ENCODE peak calls at places on chromosomes 7 and 10, in ten cellular contexts. One of them, this sample, is unnamed.

GRCh38 chr10:79299397-79300370 is 47.6 kb upstream of the PPIF start:
- DNase-seq in psoas muscle: peak; percentile 58
- DNase-seq in cardiac muscle cell: peak; percentile 72
- DNase-seq in RWPE1: peak; percentile 35
- DNase-seq in transverse colon: no peak
- DNase-seq in Calu3: no peak
- DNase-seq in dorsolateral prefrontal cortex: no peak
- DNase-seq in thyroid gland: no peak
- DNase-seq in activated CD8-positive, alpha-beta T cell treated with anti-CD3 and anti-CD28 coated beads for 36 hours: no peak
- DNase-seq in hepatocyte: no peak
- DNase-seq in this sample: no peak

GRCh38 chr7:151699147-151699546 is 177.8 kb downstream of the PRKAG2 start:
- DNase-seq in activated CD8-positive, alpha-beta T cell treated with anti-CD3 and anti-CD28 coated beads for 36 hours: no peak
- DNase-seq in dorsolateral prefrontal cortex: no peak
- DNase-seq in Calu3: no peak
- DNase-seq in RWPE1: no peak
- DNase-seq in hepatocyte: no peak
- DNase-seq in transverse colon: no peak
- DNase-seq in cardiac muscle cell: peak; percentile 99
- DNase-seq in thyroid gland: no peak
- DNase-seq in psoas muscle: no peak
- DNase-seq in this sample: no peak

GRCh38 chr7:51034531-51035264 is 252.0 kb upstream of the GRB10 start:
- DNase-seq in hepatocyte: peak; percentile 58
- DNase-seq in Calu3: peak; percentile 19
- DNase-seq in RWPE1: peak; percentile 10
- DNase-seq in psoas muscle: no peak
- DNase-seq in transverse colon: no peak
- DNase-seq in thyroid gland: no peak
- DNase-seq in dorsolateral prefrontal cortex: no peak
- DNase-seq in cardiac muscle cell: peak; percentile 60
- DNase-seq in activated CD8-positive, alpha-beta T cell treated with anti-CD3 and anti-CD28 coated beads for 36 hours: no peak
- DNase-seq in this sample: no peak

GRCh38 chr10:72319416-72320254 is 35.1 kb downstream of the DNAJB12 start:
- DNase-seq in Calu3: peak; percentile 97
- DNase-seq in thyroid gland: peak; percentile 95
- DNase-seq in activated CD8-positive, alpha-beta T cell treated with anti-CD3 and anti-CD28 coated beads for 36 hours: peak; percentile 93
- DNase-seq in dorsolateral prefrontal cortex: peak; percentile 87
- DNase-seq in RWPE1: peak; percentile 94
- DNase-seq in cardiac muscle cell: peak; percentile 97
- DNase-seq in transverse colon: peak; percentile 94
- DNase-seq in hepatocyte: peak; percentile 97
- DNase-seq in psoas muscle: peak; percentile 97
- DNase-seq in this sample: peak; percentile 35

GRCh38 chr10:11373626-11374310 is 237.7 kb downstream of the USP6NL start:
- DNase-seq in dorsolateral prefrontal cortex: no peak
- DNase-seq in hepatocyte: no peak
- DNase-seq in Calu3: no peak
- DNase-seq in transverse colon: no peak
- DNase-seq in activated CD8-positive, alpha-beta T cell treated with anti-CD3 and anti-CD28 coated beads for 36 hours: no peak
- DNase-seq in cardiac muscle cell: no peak
- DNase-seq in RWPE1: no peak
- DNase-seq in thyroid gland: no peak
- DNase-seq in psoas muscle: no peak
- DNase-seq in this sample: no peak

GRCh38 chr10:125982256-125982948 is 86.0 kb downstream of the FANK1 start:
- DNase-seq in transverse colon: peak; percentile 17
- DNase-seq in activated CD8-positive, alpha-beta T cell treated with anti-CD3 and anti-CD28 coated beads for 36 hours: peak; percentile 9
- DNase-seq in cardiac muscle cell: peak; percentile 76
- DNase-seq in thyroid gland: peak; percentile 8
- DNase-seq in hepatocyte: peak; percentile 71
- DNase-seq in Calu3: peak; percentile 14
- DNase-seq in RWPE1: peak; percentile 44
- DNase-seq in psoas muscle: no peak
- DNase-seq in dorsolateral prefrontal cortex: peak; percentile 20
- DNase-seq in this sample: no peak

GRCh38 chr10:114714281-114714741 is 56.2 kb upstream of the ABLIM1 start:
- DNase-seq in hepatocyte: peak; percentile 66
- DNase-seq in thyroid gland: peak; percentile 10
- DNase-seq in RWPE1: peak; percentile 90
- DNase-seq in Calu3: peak; percentile 48
- DNase-seq in cardiac muscle cell: peak; percentile 82
- DNase-seq in activated CD8-positive, alpha-beta T cell treated with anti-CD3 and anti-CD28 coated beads for 36 hours: no peak
- DNase-seq in psoas muscle: no peak
- DNase-seq in transverse colon: peak; percentile 38
- DNase-seq in dorsolateral prefrontal cortex: peak; percentile 9
- DNase-seq in this sample: no peak

GRCh38 chr7:69219381-69219780 is 378.9 kb upstream of the AUTS2 start:
- DNase-seq in hepatocyte: no peak
- DNase-seq in psoas muscle: no peak
- DNase-seq in RWPE1: no peak
- DNase-seq in Calu3: no peak
- DNase-seq in activated CD8-positive, alpha-beta T cell treated with anti-CD3 and anti-CD28 coated beads for 36 hours: no peak
- DNase-seq in transverse colon: no peak
- DNase-seq in dorsolateral prefrontal cortex: no peak
- DNase-seq in thyroid gland: no peak
- DNase-seq in cardiac muscle cell: peak; percentile 8
- DNase-seq in this sample: no peak

GRCh38 chr10:5776881-5777197 is 36.4 kb downstream of the GDI2 start:
- DNase-seq in hepatocyte: no peak
- DNase-seq in thyroid gland: no peak
- DNase-seq in RWPE1: no peak
- DNase-seq in transverse colon: no peak
- DNase-seq in dorsolateral prefrontal cortex: no peak
- DNase-seq in Calu3: no peak
- DNase-seq in activated CD8-positive, alpha-beta T cell treated with anti-CD3 and anti-CD28 coated beads for 36 hours: no peak
- DNase-seq in cardiac muscle cell: peak; percentile 73
- DNase-seq in psoas muscle: no peak
- DNase-seq in this sample: no peak

GRCh38 chr10:101120884-101121660 is 10.0 kb upstream of the TLX1 start:
- DNase-seq in Calu3: no peak
- DNase-seq in dorsolateral prefrontal cortex: no peak
- DNase-seq in hepatocyte: peak; percentile 44
- DNase-seq in thyroid gland: no peak
- DNase-seq in transverse colon: peak; percentile 74
- DNase-seq in activated CD8-positive, alpha-beta T cell treated with anti-CD3 and anti-CD28 coated beads for 36 hours: peak; percentile 58
- DNase-seq in RWPE1: no peak
- DNase-seq in psoas muscle: no peak
- DNase-seq in cardiac muscle cell: no peak
- DNase-seq in this sample: no peak

GRCh38 chr10:77418211-77418640 is 219.4 kb downstream of the KCNMA1 start:
- DNase-seq in transverse colon: no peak
- DNase-seq in RWPE1: no peak
- DNase-seq in psoas muscle: peak; percentile 27
- DNase-seq in thyroid gland: no peak
- DNase-seq in activated CD8-positive, alpha-beta T cell treated with anti-CD3 and anti-CD28 coated beads for 36 hours: no peak
- DNase-seq in Calu3: no peak
- DNase-seq in hepatocyte: no peak
- DNase-seq in dorsolateral prefrontal cortex: no peak
- DNase-seq in cardiac muscle cell: no peak
- DNase-seq in this sample: no peak

GRCh38 chr10:87850742-87851205 is 12.6 kb downstream of the KLLN start:
- DNase-seq in Calu3: peak; percentile 38
- DNase-seq in dorsolateral prefrontal cortex: peak; percentile 28
- DNase-seq in transverse colon: peak; percentile 68
- DNase-seq in RWPE1: peak; percentile 46
- DNase-seq in psoas muscle: peak; percentile 37
- DNase-seq in hepatocyte: peak; percentile 79
- DNase-seq in cardiac muscle cell: peak; percentile 83
- DNase-seq in thyroid gland: peak; percentile 60
- DNase-seq in activated CD8-positive, alpha-beta T cell treated with anti-CD3 and anti-CD28 coated beads for 36 hours: peak; percentile 69
- DNase-seq in this sample: no peak

DNA sequence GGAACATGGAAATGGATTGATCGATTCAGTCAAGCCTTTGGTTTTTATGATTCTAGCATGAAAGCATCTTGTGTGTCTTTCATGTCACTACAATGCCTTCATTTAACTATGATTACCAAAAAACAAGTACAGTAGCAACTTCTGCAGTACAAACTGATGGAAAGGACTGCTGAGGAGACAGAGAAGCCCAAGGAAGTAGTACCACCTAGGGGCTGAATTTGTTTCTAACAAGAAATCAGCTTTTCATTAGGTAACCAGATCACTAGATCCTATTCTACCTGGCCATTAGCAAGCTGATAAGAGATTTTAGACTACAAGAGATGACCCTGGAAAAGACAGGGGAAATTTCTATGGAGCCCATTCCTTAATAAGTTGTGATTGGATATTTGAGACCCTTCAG is 3.2 kb upstream of the IFIT1 start:
- DNase-seq in cardiac muscle cell: peak; percentile 62
- DNase-seq in psoas muscle: no peak
- DNase-seq in activated CD8-positive, alpha-beta T cell treated with anti-CD3 and anti-CD28 coated beads for 36 hours: no peak
- DNase-seq in thyroid gland: no peak
- DNase-seq in RWPE1: peak; percentile 45
- DNase-seq in transverse colon: no peak
- DNase-seq in hepatocyte: peak; percentile 37
- DNase-seq in dorsolateral prefrontal cortex: no peak
- DNase-seq in Calu3: no peak
- DNase-seq in this sample: no peak
- TF ChIP-seq CTCF in cardiac muscle cell: peak; percentile 42
- TF ChIP-seq CTCF in psoas muscle: peak; percentile 45
- TF ChIP-seq CTCF in activated CD8-positive, alpha-beta T cell treated with anti-CD3 and anti-CD28 coated beads for 36 hours: peak; percentile 24
- TF ChIP-seq CTCF in thyroid gland: peak; percentile 47
- TF ChIP-seq CTCF in RWPE1: peak; percentile 46
- TF ChIP-seq CTCF in transverse colon: peak; percentile 28
- TF ChIP-seq CTCF in hepatocyte: peak; percentile 50
- TF ChIP-seq CTCF in dorsolateral prefrontal cortex: peak; percentile 67
- TF ChIP-seq CTCF in Calu3: no peak
- TF ChIP-seq CTCF in this sample: peak; percentile 41

DNA sequence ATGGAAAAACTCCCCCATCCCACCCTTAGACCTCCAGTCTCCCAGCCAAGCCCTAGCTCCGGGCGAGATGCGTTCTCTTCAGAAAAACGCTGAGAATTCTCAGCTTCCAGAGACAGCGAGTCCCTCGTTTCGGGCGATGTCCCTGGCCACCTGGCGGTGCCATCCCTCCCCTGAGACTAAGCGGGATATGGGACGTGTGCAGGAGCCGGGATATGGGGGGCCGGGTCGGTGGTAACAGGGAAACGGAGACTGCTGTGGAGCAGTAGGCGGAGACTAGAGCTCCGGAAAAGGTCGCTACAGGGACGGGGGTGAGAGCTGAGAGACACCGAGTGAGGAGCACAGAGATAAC is 435 bp upstream of the STRIP2 start:
- DNase-seq in thyroid gland: no peak
- DNase-seq in psoas muscle: no peak
- DNase-seq in cardiac muscle cell: no peak
- DNase-seq in Calu3: peak; percentile 48
- DNase-seq in transverse colon: no peak
- DNase-seq in RWPE1: no peak
- DNase-seq in dorsolateral prefrontal cortex: no peak
- DNase-seq in hepatocyte: peak; percentile 66
- DNase-seq in activated CD8-positive, alpha-beta T cell treated with anti-CD3 and anti-CD28 coated beads for 36 hours: no peak
- DNase-seq in this sample: no peak
- TF ChIP-seq CTCF in thyroid gland: no peak
- TF ChIP-seq CTCF in psoas muscle: no peak
- TF ChIP-seq CTCF in cardiac muscle cell: no peak
- TF ChIP-seq CTCF in Calu3: no peak
- TF ChIP-seq CTCF in transverse colon: peak; percentile 16
- TF ChIP-seq CTCF in RWPE1: no peak
- TF ChIP-seq CTCF in dorsolateral prefrontal cortex: no peak
- TF ChIP-seq CTCF in hepatocyte: peak; percentile 22
- TF ChIP-seq CTCF in activated CD8-positive, alpha-beta T cell treated with anti-CD3 and anti-CD28 coated beads for 36 hours: peak; percentile 26
- TF ChIP-seq CTCF in this sample: peak; percentile 45

GRCh38 chr10:109327266-109327665 is 596.0 kb downstream of the XPNPEP1 start:
- DNase-seq in thyroid gland: no peak
- DNase-seq in activated CD8-positive, alpha-beta T cell treated with anti-CD3 and anti-CD28 coated beads for 36 hours: no peak
- DNase-seq in dorsolateral prefrontal cortex: no peak
- DNase-seq in RWPE1: no peak
- DNase-seq in psoas muscle: no peak
- DNase-seq in transverse colon: no peak
- DNase-seq in hepatocyte: no peak
- DNase-seq in cardiac muscle cell: no peak
- DNase-seq in Calu3: no peak
- DNase-seq in this sample: no peak

GRCh38 chr10:109324721-109325120 is 598.6 kb downstream of the XPNPEP1 start:
- DNase-seq in hepatocyte: no peak
- DNase-seq in cardiac muscle cell: no peak
- DNase-seq in transverse colon: no peak
- DNase-seq in Calu3: no peak
- DNase-seq in psoas muscle: no peak
- DNase-seq in dorsolateral prefrontal cortex: no peak
- DNase-seq in RWPE1: no peak
- DNase-seq in activated CD8-positive, alpha-beta T cell treated with anti-CD3 and anti-CD28 coated beads for 36 hours: no peak
- DNase-seq in thyroid gland: no peak
- DNase-seq in this sample: no peak

DNA sequence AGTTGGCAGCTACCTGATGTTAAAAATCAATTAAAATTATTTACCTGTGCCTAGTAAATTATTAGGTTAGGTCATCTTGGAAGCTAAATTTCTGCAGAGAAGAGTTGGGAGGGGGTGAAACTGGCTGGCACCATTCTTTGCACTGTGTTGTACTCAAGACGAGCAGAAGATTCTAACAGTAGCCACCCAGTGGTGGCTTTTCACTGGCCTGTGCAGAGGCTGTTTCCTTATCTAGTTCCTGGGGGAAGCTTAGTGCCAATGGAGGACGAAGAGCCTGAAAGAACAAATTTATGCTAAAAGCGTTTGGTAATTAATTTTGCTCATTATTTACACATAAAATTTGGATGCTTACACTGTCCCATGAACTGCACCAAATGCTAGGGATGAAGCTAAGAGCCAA is 595.3 kb downstream of the XPNPEP1 start:
- DNase-seq in dorsolateral prefrontal cortex: no peak
- DNase-seq in hepatocyte: no peak
- DNase-seq in cardiac muscle cell: no peak
- DNase-seq in thyroid gland: no peak
- DNase-seq in activated CD8-positive, alpha-beta T cell treated with anti-CD3 and anti-CD28 coated beads for 36 hours: no peak
- DNase-seq in transverse colon: no peak
- DNase-seq in RWPE1: no peak
- DNase-seq in psoas muscle: no peak
- DNase-seq in Calu3: no peak
- DNase-seq in this sample: no peak
- TF ChIP-seq CTCF in dorsolateral prefrontal cortex: no peak
- TF ChIP-seq CTCF in hepatocyte: no peak
- TF ChIP-seq CTCF in cardiac muscle cell: no peak
- TF ChIP-seq CTCF in thyroid gland: no peak
- TF ChIP-seq CTCF in activated CD8-positive, alpha-beta T cell treated with anti-CD3 and anti-CD28 coated beads for 36 hours: no peak
- TF ChIP-seq CTCF in transverse colon: no peak
- TF ChIP-seq CTCF in RWPE1: no peak
- TF ChIP-seq CTCF in psoas muscle: no peak
- TF ChIP-seq CTCF in Calu3: no peak
- TF ChIP-seq CTCF in this sample: no peak

DNA sequence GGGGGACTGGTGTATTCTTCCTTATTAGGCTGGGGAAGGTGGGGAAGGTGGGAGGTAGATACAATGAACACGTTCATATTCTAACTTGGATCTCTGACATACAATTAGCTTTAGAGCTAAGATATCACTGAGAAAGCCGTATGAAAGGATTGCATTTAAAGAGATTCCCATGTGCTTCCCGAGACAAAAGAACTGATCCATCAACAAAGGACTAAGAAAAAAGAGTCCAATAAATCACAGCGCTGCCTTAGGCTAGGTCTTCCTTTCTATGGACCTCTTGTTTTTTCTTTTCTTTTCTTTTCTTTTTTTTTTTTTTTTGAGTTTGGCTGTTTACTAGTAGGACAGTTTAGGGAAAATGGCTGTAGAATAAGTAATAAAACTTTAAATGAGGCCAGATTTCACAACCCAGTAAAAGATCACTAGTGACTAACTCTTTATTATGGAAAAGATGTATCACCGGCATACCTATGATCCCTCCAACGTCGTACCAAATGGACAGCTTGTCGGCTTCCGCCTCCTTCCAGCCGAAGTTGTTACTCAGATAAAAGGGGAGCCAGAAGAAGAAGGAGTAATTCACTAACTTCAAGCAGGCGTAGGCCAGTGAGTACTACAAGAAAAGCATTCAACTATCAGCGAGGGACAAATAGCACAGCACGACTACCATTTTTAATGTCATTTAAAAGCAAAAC is 50.0 kb downstream of the SLC37A3 start:
- DNase-seq in thyroid gland: no peak
- DNase-seq in transverse colon: no peak
- DNase-seq in hepatocyte: no peak
- DNase-seq in activated CD8-positive, alpha-beta T cell treated with anti-CD3 and anti-CD28 coated beads for 36 hours: no peak
- DNase-seq in psoas muscle: no peak
- DNase-seq in dorsolateral prefrontal cortex: no peak
- DNase-seq in cardiac muscle cell: peak; percentile 56
- DNase-seq in RWPE1: no peak
- DNase-seq in Calu3: no peak
- DNase-seq in this sample: no peak
- TF ChIP-seq CTCF in thyroid gland: no peak
- TF ChIP-seq CTCF in transverse colon: no peak
- TF ChIP-seq CTCF in hepatocyte: no peak
- TF ChIP-seq CTCF in activated CD8-positive, alpha-beta T cell treated with anti-CD3 and anti-CD28 coated beads for 36 hours: no peak
- TF ChIP-seq CTCF in psoas muscle: no peak
- TF ChIP-seq CTCF in dorsolateral prefrontal cortex: no peak
- TF ChIP-seq CTCF in cardiac muscle cell: no peak
- TF ChIP-seq CTCF in RWPE1: no peak
- TF ChIP-seq CTCF in Calu3: no peak
- TF ChIP-seq CTCF in this sample: no peak

This sample was measured in progenitor cell of endocrine pancreas.